ENCODE peak calls at places on chromosomes 1 and 21, in five cellular contexts. F is cardiac muscle cell, I is kidney, K is testis, L is BE2C. J is an unnamed sample.

GRCh38 chr1:64540265-64540791 is 70.4 kb downstream of the CACHD1 start:
- DNase-seq in L (no peak), K (no peak), I (no peak), F (peak; percentile 51), J (no peak)

GRCh38 chr1:182794802-182795201 is 5.2 kb downstream of the NPL start:
- DNase-seq in I (no peak), F (no peak), L (no peak), K (no peak), J (no peak)

GRCh38 chr1:234218078-234218477 is 155.2 kb upstream of the COA6 start:
- DNase-seq in I (no peak), L (no peak), F (no peak), K (no peak), J (no peak)

GRCh38 chr1:177665935-177666334 is 303.9 kb downstream of the SEC16B start:
- DNase-seq in F (no peak), I (no peak), L (no peak), K (no peak), J (no peak)

GRCh38 chr1:245578751-245579150 is 424.0 kb downstream of the KIF26B start:
- DNase-seq in K (no peak), L (no peak), I (no peak), F (no peak), J (no peak)

GRCh38 chr21:42666023-42666747 is 12.8 kb downstream of the PDE9A start:
- DNase-seq in F (no peak), I (peak; percentile 51), L (peak; percentile 53), K (peak; percentile 71), J (no peak)

GRCh38 chr1:100731758-100732157 is 12.2 kb downstream of the VCAM1 start:
- DNase-seq in I (no peak), K (no peak), F (no peak), L (no peak), J (no peak)

GRCh38 chr1:176863613-176864012 is 300.9 kb downstream of the ASTN1 start:
- DNase-seq in K (no peak), F (no peak), L (no peak), I (no peak), J (no peak)

GRCh38 chr1:95086949-95087533 is 14.3 kb upstream of the ALG14 start:
- DNase-seq in L (no peak), K (peak; percentile 26), F (peak; percentile 97), I (no peak), J (peak; percentile 52)

GRCh38 chr1:21902378-21903012 is 34.6 kb downstream of the HSPG2 start:
- DNase-seq in L (no peak), K (no peak), F (no peak), I (no peak), J (no peak)
- H3K4me1 ChIP-seq in L (no peaks in the 10 kb centered on the region), K (peaks cover 57% of the 10 kb centered on the region), F (peaks cover 46% of the 10 kb centered on the region), I (peaks cover 76% of the 10 kb centered on the region), J (peaks cover 41% of the 10 kb centered on the region)

GRCh38 chr1:154614247-154614646 is 6.3 kb upstream of the ADAR start:
- DNase-seq in L (no peak), I (no peak), F (no peak), K (no peak), J (no peak)

GRCh38 chr1:154615411-154615810 is 7.4 kb upstream of the ADAR start:
- DNase-seq in F (no peak), K (no peak), L (no peak), I (no peak), J (no peak)

GRCh38 chr1:154614887-154615286 is 6.9 kb upstream of the ADAR start:
- DNase-seq in L (no peak), I (no peak), K (peak; percentile 39), F (peak; percentile 18), J (no peak)

GRCh38 chr1:154619181-154619948 is 11.4 kb upstream of the ADAR start:
- DNase-seq in I (no peak), K (no peak), F (no peak), L (no peak), J (no peak)

GRCh38 chr1:154616659-154617345 is 8.8 kb upstream of the ADAR start:
- DNase-seq in I (no peak), F (peak; percentile 53), L (no peak), K (no peak), J (no peak)
- TF ChIP-seq CTCF in I (no peak), F (no peak), L (no peak), K (no peak), J (no peak)

GRCh38 chr1:172402878-172403573 is 17.5 kb upstream of the C1orf105 start:
- DNase-seq in I (no peak), L (no peak), F (peak; percentile 19), K (no peak), J (peak; percentile 45)
- H3K4me1 ChIP-seq in I (peaks cover 2% of the 10 kb centered on the region), L (no peaks in the 10 kb centered on the region), F (peaks cover 4% of the 10 kb centered on the region), K (peaks cover 44% of the 10 kb centered on the region), J (peaks cover 12% of the 10 kb centered on the region)

DNA sequence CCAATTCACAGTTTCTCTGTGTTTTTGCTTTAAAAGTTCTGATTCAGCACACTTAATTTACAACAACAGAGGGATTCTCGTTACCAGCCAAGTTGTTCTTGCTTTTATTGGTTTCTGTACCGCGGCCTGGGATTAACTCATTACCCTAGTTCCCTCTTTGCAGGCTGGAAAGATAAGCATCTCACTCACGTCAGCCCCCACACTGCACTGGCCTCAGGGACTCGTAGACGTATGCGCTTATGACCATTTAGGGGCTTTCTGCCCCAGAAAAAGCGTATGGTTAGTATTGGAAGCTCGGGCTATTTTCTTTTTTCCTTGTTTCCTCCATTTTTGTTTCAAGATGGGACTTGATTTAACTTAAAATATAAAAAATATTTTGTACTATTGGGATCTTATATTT is 76.0 kb downstream of the POFUT2 start:
- DNase-seq in L (peak; percentile 62), I (no peak), K (no peak), F (no peak), J (no peak)
- TF ChIP-seq CTCF in L (no peak), I (no peak), K (no peak), F (no peak), J (no peak)

GRCh38 chr1:181091322-181092040 is 3.0 kb downstream of the IER5 start:
- DNase-seq in K (no peak), I (no peak), F (no peak), L (no peak), J (no peak)
- H3K4me1 ChIP-seq in K (peaks cover 25% of the 10 kb centered on the region), I (peaks cover 9% of the 10 kb centered on the region), F (peaks cover 10% of the 10 kb centered on the region), L (peaks cover 18% of the 10 kb centered on the region), J (peaks cover 37% of the 10 kb centered on the region)

DNA sequence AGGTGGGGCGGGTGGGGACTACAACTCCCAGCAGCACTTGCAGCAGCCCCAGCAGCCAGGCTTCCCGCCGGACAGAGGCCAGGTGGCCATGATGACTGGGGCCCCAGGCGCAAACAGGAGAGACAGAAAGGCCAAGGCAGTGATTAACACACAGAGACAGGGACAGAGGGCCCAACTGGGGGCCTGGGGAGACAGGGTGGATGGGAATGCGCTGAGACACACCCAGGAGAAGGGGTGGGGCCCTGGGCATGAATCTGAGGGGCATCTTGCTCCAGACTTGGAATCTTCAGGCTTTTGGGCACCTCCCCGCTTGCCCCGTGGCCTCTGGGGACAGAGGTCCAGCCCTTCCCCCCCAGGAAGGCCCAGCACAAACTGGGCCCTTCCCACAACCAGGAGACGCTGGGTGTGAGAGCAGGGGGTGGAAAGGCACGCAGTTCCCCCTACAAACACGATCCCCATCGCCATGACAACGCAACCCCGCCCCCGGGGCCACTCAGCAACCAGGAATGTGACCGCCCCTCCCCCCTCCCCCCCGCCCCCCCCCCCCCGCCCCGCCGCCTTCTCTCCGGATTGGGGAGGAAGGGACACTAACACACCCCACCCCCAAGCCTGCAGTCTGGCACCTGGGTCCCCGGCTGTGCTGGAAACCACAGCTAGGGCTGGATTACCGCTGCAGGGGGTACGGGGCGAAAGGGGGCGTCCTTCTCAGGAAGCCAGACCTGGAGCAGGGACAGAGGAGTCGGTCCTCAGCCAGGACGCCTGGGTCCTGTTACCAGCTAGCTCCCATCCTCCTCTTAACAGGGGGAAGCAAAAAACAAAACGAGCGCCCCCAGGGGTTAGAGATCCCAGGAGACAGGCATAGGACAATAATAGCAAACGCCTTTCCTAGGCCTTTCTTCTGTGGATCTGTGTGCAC is 4.5 kb downstream of the HDGF start:
- DNase-seq in F (peak; percentile 97), I (peak; percentile 97), L (peak; percentile 91), K (peak; percentile 94), J (peak; percentile 94)
- TF ChIP-seq CTCF in F (peak; percentile 23), I (no peak), L (peak; percentile 49), K (no peak), J (no peak)

DNA sequence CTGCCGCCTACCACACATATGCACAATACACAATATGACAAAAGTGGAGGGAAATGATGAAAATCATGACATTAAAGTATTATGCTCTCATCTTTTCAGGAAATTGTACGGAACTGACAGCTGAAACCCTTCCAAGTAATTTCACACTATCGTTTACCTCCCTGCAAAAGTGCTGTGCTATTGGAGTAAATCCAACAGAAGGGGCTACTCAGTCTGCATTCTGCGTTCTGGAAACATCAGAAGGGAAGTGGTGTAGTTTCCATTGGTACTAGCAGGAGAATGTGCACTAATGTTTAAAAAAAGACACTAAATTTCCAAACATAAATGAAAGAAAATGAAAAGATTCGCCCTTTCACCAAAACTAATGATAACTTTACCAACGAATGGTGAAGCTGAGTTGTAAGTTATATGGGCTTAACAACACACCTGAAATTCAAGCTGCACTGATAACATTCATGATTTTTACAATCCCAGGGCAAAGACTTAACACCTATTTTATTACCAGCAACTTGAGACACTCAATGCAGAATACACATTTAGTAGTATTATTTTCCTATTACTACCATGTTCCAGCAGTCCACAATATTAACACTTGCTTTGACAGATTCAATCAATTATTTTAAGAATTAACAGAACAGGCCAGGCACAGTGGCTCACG is 3.2 kb downstream of the DENND1B start:
- DNase-seq in F (no peak), L (no peak), K (no peak), I (no peak), J (no peak)
- H3K4me1 ChIP-seq in F (peaks cover 19% of the 10 kb centered on the region), L (peaks cover 4% of the 10 kb centered on the region), K (peaks cover 13% of the 10 kb centered on the region), I (peaks cover 12% of the 10 kb centered on the region), J (peaks cover 57% of the 10 kb centered on the region)

GRCh38 chr1:205066221-205066818 is 17.9 kb downstream of the TMEM81 start:
- DNase-seq in L (peak; percentile 42), I (no peak), F (no peak), K (peak; percentile 28), J (no peak)
- TF ChIP-seq CTCF in L (peak; percentile 32), I (no peak), F (peak; percentile 3), K (no peak), J (no peak)

DNA sequence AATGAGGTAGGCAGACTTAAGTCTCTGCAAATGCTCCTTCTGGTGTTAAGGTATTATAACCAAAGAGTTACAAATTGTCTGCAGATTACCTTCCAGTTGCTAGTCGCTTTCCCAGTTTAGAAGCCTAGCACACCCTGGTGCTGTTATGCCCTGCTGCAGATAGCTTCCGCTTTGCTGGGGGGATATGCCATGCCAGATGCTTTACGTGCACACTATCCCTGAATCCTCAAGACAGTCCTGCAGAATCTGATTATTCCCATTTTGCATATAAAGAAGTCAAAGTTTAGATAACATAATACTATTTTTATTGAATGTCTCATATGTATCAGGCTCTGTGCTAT is 166.5 kb downstream of the DHRS3 start:
- DNase-seq in L (no peak), K (no peak), I (no peak), F (no peak), J (no peak)
- H3K4me1 ChIP-seq in L (no peaks in the 10 kb centered on the region), K (peaks cover 74% of the 10 kb centered on the region), I (peaks cover 39% of the 10 kb centered on the region), F (peaks cover 37% of the 10 kb centered on the region), J (peaks cover 74% of the 10 kb centered on the region)

DNA sequence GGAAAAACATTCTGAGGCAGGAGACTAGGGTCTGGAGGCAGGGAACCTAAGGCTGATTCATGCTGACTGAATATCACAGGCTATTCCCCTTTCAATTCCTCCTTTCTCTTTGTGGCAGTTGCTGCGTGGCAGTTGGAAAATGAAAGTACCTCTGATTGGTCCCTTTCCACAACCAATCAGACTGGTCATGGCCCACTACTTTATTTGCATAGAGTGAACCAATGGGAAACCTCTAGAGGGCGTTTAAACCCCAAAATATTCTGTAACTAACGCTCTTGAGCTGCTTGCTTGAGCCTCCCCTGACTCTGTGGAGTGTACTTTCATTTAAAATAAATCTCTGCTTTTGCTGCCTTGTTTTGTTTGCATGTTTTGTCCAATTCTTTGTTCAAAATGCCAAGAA is 27.7 kb upstream of the VN1R5 start:
- DNase-seq in K (no peak), F (peak; percentile 25), I (no peak), L (peak; percentile 46), J (no peak)
- TF ChIP-seq CTCF in K (no peak), F (no peak), I (no peak), L (peak; percentile 46), J (no peak)